ENCODE peak calls at places on chromosomes 12 and 14, in ten cellular contexts. G, O, P, Q, K, E, U, M, X and W are unnamed samples. For H3K36me3, the result is how much of the 10 kb centered on the place peaks cover.

GRCh38 chr12:64976131-64976530 is 145.0 kb downstream of the WIF1 start:
- DNase-seq in G (no peak), O (no peak), P (no peak), Q (no peak), K (no peak), E (no peak), U (no peak), M (no peak), X (no peak), W (no peak)

GRCh38 chr12:90120627-90121026 is 412.0 kb upstream of the ATP2B1 start:
- DNase-seq in G (no peak), O (no peak), P (no peak), Q (no peak), K (no peak), E (no peak), U (no peak), M (no peak), X (no peak), W (no peak)

GRCh38 chr14:69483765-69484443 is 624 bp upstream of the PLEKHD1 start:
- DNase-seq in G (peak), O (peak), P (no peak), Q (peak), K (no peak), E (peak), U (no peak), M (no peak), X (peak), W (no peak)

GRCh38 chr12:1692895-1693294 is 2.0 kb downstream of the ADIPOR2 start:
- DNase-seq in G (no peak), O (no peak), P (no peak), Q (no peak), K (no peak), E (no peak), U (no peak), M (no peak), X (no peak), W (no peak)

GRCh38 chr14:74936151-74936550 is 13.1 kb upstream of the RPS6KL1 start:
- DNase-seq in G (no peak), O (no peak), P (no peak), Q (no peak), K (no peak), E (no peak), U (no peak), M (no peak), X (no peak), W (no peak)

GRCh38 chr14:56855891-56856461 is 45.7 kb upstream of the OTX2 start:
- DNase-seq in G (no peak), O (peak), P (no peak), Q (no peak), K (no peak), E (no peak), U (no peak), M (no peak), X (no peak), W (no peak)

GRCh38 chr14:64620910-64621309 is 71.1 kb downstream of the PPP1R36 start:
- DNase-seq in G (no peak), O (no peak), P (peak), Q (no peak), K (no peak), E (no peak), U (no peak), M (no peak), X (no peak), W (no peak)

GRCh38 chr14:51357250-51357649 is 117.2 kb downstream of the TMX1 start:
- DNase-seq in G (no peak), O (no peak), P (no peak), Q (no peak), K (no peak), E (peak), U (no peak), M (no peak), X (no peak), W (no peak)

GRCh38 chr12:124761876-124762275 is 101.8 kb downstream of the SCARB1 start:
- DNase-seq in G (no peak), O (no peak), P (no peak), Q (no peak), K (peak), E (no peak), U (no peak), M (no peak), X (no peak), W (no peak)

GRCh38 chr12:3150820-3151590 is 73.8 kb downstream of the TSPAN9 start:
- DNase-seq in G (no peak), O (no peak), P (no peak), Q (no peak), K (no peak), E (peak), U (no peak), M (no peak), X (peak), W (no peak)

GRCh38 chr14:37172024-37172869 is at the start of gene SLC25A21:
- DNase-seq in G (peak), O (peak), P (peak), Q (peak), K (peak), E (peak), U (peak), M (peak), X (peak), W (peak)

GRCh38 chr12:124159655-124160054 is 135.2 kb upstream of the RFLNA start:
- DNase-seq in G (no peak), O (peak), P (no peak), Q (no peak), K (no peak), E (no peak), U (no peak), M (no peak), X (no peak), W (no peak)

GRCh38 chr14:69943084-69943797 is 64.0 kb downstream of the SMOC1 start:
- DNase-seq in G (peak), O (no peak), P (no peak), Q (peak), K (no peak), E (peak), U (no peak), M (no peak), X (no peak), W (no peak)

GRCh38 chr12:11576104-11576503 is 73.4 kb upstream of the ETV6 start:
- DNase-seq in G (no peak), O (no peak), P (no peak), Q (no peak), K (no peak), E (peak), U (no peak), M (no peak), X (no peak), W (no peak)

GRCh38 chr14:96501383-96501745 is 818 bp upstream of the PAPOLA start:
- DNase-seq in G (no peak), O (no peak), P (no peak), Q (no peak), K (no peak), E (no peak), U (no peak), M (no peak), X (no peak), W (no peak)

GRCh38 chr14:99271951-99272668 is at the start of gene BCL11B:
- DNase-seq in G (peak), O (peak), P (peak), Q (peak), K (peak), E (peak), U (peak), M (peak), X (peak), W (peak)

GRCh38 chr14:93715279-93715927 is 72.9 kb downstream of the PRIMA1 start:
- DNase-seq in G (peak), O (no peak), P (no peak), Q (no peak), K (no peak), E (no peak), U (no peak), M (no peak), X (no peak), W (no peak)

GRCh38 chr12:34190054-34190453 is 167.8 kb downstream of the ALG10 start:
- DNase-seq in G (no peak), O (no peak), P (no peak), Q (no peak), K (no peak), E (no peak), U (no peak), M (no peak), X (no peak), W (no peak)

GRCh38 chr14:68552075-68552474 is 240.8 kb downstream of the ZFP36L1 start:
- DNase-seq in G (no peak), O (no peak), P (no peak), Q (no peak), K (no peak), E (no peak), U (no peak), M (peak), X (no peak), W (no peak)

GRCh38 chr14:75751291-75751690 is 90.2 kb downstream of the TTLL5 start:
- DNase-seq in G (no peak), O (no peak), P (no peak), Q (no peak), K (no peak), E (peak), U (no peak), M (no peak), X (no peak), W (no peak)

GRCh38 chr12:90978117-90978770 is 23.3 kb upstream of the CCER1 start:
- DNase-seq in G (no peak), O (no peak), P (no peak), Q (no peak), K (no peak), E (peak), U (no peak), M (no peak), X (no peak), W (no peak)

GRCh38 chr14:35504260-35504659 is 29.7 kb upstream of the INSM2 start:
- DNase-seq in G (no peak), O (no peak), P (no peak), Q (no peak), K (no peak), E (no peak), U (no peak), M (no peak), X (no peak), W (no peak)

GRCh38 chr12:112496493-112496892 is 77.7 kb downstream of the PTPN11 start:
- DNase-seq in G (no peak), O (no peak), P (no peak), Q (no peak), K (no peak), E (no peak), U (no peak), M (no peak), X (no peak), W (no peak)

GRCh38 chr14:77014004-77014604 is 14.4 kb downstream of the IRF2BPL start:
- DNase-seq in G (peak), O (no peak), P (no peak), Q (peak), K (peak), E (peak), U (peak), M (peak), X (peak), W (no peak)

GRCh38 chr14:92579244-92579643 is 65.7 kb downstream of the RIN3 start:
- DNase-seq in G (no peak), O (no peak), P (no peak), Q (no peak), K (no peak), E (peak), U (no peak), M (no peak), X (no peak), W (no peak)

GRCh38 chr12:20181416-20181815 is 186.9 kb upstream of the PDE3A start:
- DNase-seq in G (no peak), O (no peak), P (no peak), Q (no peak), K (no peak), E (no peak), U (no peak), M (no peak), X (no peak), W (no peak)

GRCh38 chr14:103538291-103539055 is 9.5 kb downstream of the TRMT61A start:
- DNase-seq in G (peak), O (no peak), P (no peak), Q (no peak), K (no peak), E (no peak), U (peak), M (no peak), X (peak), W (peak)

GRCh38 chr12:120739821-120740613 is 14.4 kb downstream of the ACADS start:
- DNase-seq in G (no peak), O (no peak), P (no peak), Q (no peak), K (no peak), E (no peak), U (no peak), M (no peak), X (no peak), W (no peak)

GRCh38 chr12:124995200-124995961 is 1.9 kb downstream of the BRI3BP start:
- DNase-seq in G (no peak), O (peak), P (no peak), Q (no peak), K (no peak), E (no peak), U (no peak), M (no peak), X (no peak), W (no peak)

GRCh38 chr12:47160296-47161244 is 80.8 kb upstream of the AMIGO2 start:
- DNase-seq in G (no peak), O (no peak), P (no peak), Q (no peak), K (no peak), E (no peak), U (no peak), M (no peak), X (no peak), W (no peak)

GRCh38 chr14:31339743-31340142 is 80.6 kb downstream of the HEATR5A start:
- DNase-seq in G (no peak), O (no peak), P (no peak), Q (no peak), K (no peak), E (no peak), U (no peak), M (no peak), X (no peak), W (no peak)

GRCh38 chr12:122519418-122519817 is 7.3 kb downstream of the RSRC2 start:
- DNase-seq in G (no peak), O (no peak), P (no peak), Q (no peak), K (no peak), E (no peak), U (no peak), M (no peak), X (no peak), W (no peak)

GRCh38 chr12:46370380-46370734 is 2.2 kb downstream of the SLC38A2 start:
- DNase-seq in G (no peak), O (no peak), P (no peak), Q (no peak), K (no peak), E (no peak), U (no peak), M (no peak), X (no peak), W (no peak)

GRCh38 chr14:61203059-61203753 is 77.9 kb downstream of the TMEM30B start:
- DNase-seq in G (no peak), O (no peak), P (no peak), Q (no peak), K (no peak), E (no peak), U (no peak), M (no peak), X (no peak), W (no peak)

DNA sequence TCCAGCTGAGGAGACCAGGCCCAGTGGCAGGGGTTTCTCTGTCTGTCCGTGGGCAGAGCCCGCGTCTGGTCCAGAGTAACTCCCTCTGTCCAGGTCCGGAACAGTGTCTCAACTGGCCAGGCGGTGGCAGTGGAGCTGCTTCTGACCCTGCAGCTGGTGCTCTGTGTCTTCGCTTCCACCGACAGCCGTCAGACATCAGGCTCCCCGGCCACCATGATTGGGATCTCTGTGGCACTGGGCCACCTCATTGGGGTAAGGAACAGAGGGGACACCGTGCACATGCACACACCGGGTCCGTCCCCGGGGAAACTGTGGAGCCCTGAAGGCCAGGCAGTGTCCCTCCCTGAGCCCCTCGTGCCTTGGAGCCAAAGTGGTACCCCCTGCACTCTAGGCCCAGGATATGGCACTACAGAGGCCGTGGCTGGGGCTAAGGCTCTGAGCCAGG is 1.5 kb downstream of the AQP6 start:
- DNase-seq in G (peak), O (peak), P (no peak), Q (peak), K (peak), E (peak), U (peak), M (peak), X (peak), W (peak)
- TF ChIP-seq CTCF in G (peak), O (peak), P (peak), Q (peak), K (peak), E (peak), U (peak), M (peak), X (peak), W (peak)

GRCh38 chr14:91342243-91342760 is 75.3 kb downstream of the CCDC88C start:
- DNase-seq in G (no peak), O (no peak), P (no peak), Q (no peak), K (no peak), E (no peak), U (no peak), M (no peak), X (no peak), W (no peak)
- H3K36me3 ChIP-seq in G (under half), O (under half), P (under half), Q (under half), K (under half), E (under half), U (under half), M (under half), X (under half), W (under half)

GRCh38 chr12:5428332-5429221 is 3.3 kb upstream of the NTF3 start:
- DNase-seq in G (no peak), O (no peak), P (no peak), Q (no peak), K (no peak), E (peak), U (no peak), M (no peak), X (no peak), W (no peak)
- TF ChIP-seq CTCF in G (peak), O (peak), P (peak), Q (no peak), K (peak), E (peak), U (peak), M (peak), X (peak), W (peak)

GRCh38 chr14:82009993-82010392 is 476.3 kb upstream of the SEL1L start:
- DNase-seq in G (no peak), O (no peak), P (no peak), Q (no peak), K (no peak), E (no peak), U (no peak), M (no peak), X (no peak), W (no peak)
- H3K36me3 ChIP-seq in G (under half), O (under half), P (under half), Q (under half), K (under half), E (under half), U (under half), M (under half), X (under half), W (under half)

GRCh38 chr12:49261726-49262125 is 3.2 kb upstream of the TUBA1C start:
- DNase-seq in G (no peak), O (no peak), P (no peak), Q (no peak), K (no peak), E (peak), U (no peak), M (no peak), X (no peak), W (no peak)

GRCh38 chr12:49260165-49260564 is 4.7 kb upstream of the TUBA1C start:
- DNase-seq in G (no peak), O (no peak), P (no peak), Q (no peak), K (no peak), E (peak), U (no peak), M (no peak), X (no peak), W (no peak)

GRCh38 chr12:49263400-49263763 is 1.5 kb upstream of the TUBA1C start:
- DNase-seq in G (no peak), O (no peak), P (no peak), Q (no peak), K (no peak), E (no peak), U (peak), M (no peak), X (no peak), W (no peak)

GRCh38 chr12:49259452-49259851 is 5.4 kb upstream of the TUBA1C start:
- DNase-seq in G (no peak), O (no peak), P (no peak), Q (no peak), K (no peak), E (no peak), U (no peak), M (no peak), X (no peak), W (no peak)

DNA sequence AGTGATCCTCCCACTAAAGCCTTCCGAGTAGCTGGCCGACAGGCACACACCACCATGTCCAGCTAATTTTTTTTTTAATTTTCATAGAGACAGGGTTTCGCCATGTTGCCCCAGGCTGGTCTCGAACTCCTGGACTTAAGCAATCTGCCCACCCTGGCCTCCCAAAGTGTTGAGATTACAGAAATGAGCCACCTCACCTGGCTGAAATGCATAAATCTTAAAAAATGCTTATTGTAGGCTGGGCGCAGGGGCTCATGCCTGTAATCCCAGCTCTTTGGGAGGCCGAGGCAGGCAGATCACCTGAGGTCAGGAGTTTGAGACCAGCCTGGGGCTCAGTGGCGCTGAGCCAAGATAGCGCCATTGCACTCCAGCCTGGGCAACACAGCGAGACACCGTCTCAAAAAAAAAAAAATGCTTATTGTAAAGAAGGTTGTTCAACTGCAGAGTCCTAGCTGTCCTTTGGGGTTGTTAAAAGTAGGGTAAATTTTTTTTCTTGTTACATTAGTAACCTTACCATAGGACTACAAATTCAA is 4.0 kb upstream of the TUBA1C start:
- DNase-seq in G (no peak), O (no peak), P (no peak), Q (no peak), K (no peak), E (no peak), U (peak), M (no peak), X (no peak), W (no peak)
- TF ChIP-seq CTCF in G (no peak), O (no peak), P (no peak), Q (no peak), K (no peak), E (no peak), U (no peak), M (no peak), X (no peak), W (no peak)

DNA sequence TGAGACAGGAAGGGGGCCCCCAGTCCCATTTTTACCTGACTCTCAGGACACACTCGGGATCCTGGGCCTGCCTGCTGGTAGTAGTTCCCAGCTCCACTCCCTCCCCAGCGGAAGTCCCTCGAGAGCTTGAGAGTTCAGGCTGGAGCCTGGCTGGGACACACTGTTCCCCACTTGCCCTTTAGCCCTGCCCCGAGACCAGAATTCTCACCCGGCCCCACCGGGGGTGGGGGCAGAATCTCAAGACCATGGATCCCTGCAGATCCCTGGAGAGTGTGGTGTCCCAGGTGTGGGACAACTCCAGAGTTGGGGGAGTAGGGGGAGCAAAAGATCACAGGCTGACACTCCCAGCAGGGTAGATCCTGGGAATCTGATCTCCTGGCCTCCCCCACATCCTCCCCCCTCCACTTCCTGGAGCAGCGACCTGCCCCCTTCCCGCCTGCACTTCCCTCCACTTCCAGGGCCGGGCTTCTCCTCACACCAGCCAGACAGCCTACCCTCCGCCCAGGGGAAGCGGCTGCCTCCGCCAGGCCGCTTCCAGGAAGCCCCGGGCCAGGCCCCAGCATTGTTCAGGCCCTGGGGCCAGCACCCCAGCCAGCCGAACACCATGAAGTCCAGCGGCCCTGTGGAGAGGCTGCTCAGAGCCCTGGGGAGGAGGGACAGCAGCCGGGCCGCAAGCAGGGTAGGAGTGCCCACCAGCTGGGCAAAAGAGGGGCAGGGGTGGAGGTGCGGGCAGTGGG is at the start of gene TNS2:
- DNase-seq in G (peak), O (peak), P (no peak), Q (peak), K (peak), E (peak), U (peak), M (peak), X (peak), W (peak)
- H3K36me3 ChIP-seq in G (under half), O (under half), P (under half), Q (under half), K (under half), E (under half), U (under half), M (under half), X (under half), W (under half)